ENCODE peak calls at places on chromosomes 6 and 20, in nine cellular contexts. N is CD8-positive, alpha-beta T cell; L is glutamatergic neuron; W is colonic mucosa; F is coronary artery; P is AG04450; B is nephron progenitor cell; Y is pancreas; J is tibial nerve. V is an unnamed sample.
A peak's percentile ranks its signal among the peaks of the same experiment; 100 is the strongest.

GRCh38 chr6:132072271-132072670 is 121.1 kb upstream of the CCN2 start:
- DNase-seq in L (no peak), F (no peak), N (no peak), B (no peak), P (no peak), J (no peak), W (no peak), Y (no peak), V (no peak)

GRCh38 chr6:15989397-15989796 is 139.5 kb upstream of the MYLIP start:
- DNase-seq in N (no peak), Y (no peak), B (no peak), J (no peak), W (no peak), L (no peak), P (no peak), F (no peak), V (peak; percentile 50)

GRCh38 chr20:49028684-49029083 is 17.4 kb upstream of the CSE1L start:
- DNase-seq in N (no peak), W (no peak), P (no peak), J (no peak), B (no peak), L (no peak), F (no peak), Y (no peak), V (no peak)

GRCh38 chr20:32468860-32469259 is 110.7 kb downstream of the ASXL1 start:
- DNase-seq in N (no peak), J (no peak), P (no peak), B (no peak), W (no peak), L (no peak), F (no peak), Y (no peak), V (no peak)

GRCh38 chr6:163850874-163851273 is 436.4 kb downstream of the QKI start:
- DNase-seq in W (no peak), J (no peak), B (no peak), N (no peak), F (no peak), Y (no peak), L (no peak), P (no peak), V (no peak)

GRCh38 chr6:25441658-25442276 is 162.6 kb downstream of the CARMIL1 start:
- DNase-seq in W (no peak), F (no peak), L (no peak), Y (no peak), J (no peak), B (no peak), N (no peak), P (no peak), V (no peak)

GRCh38 chr6:34460796-34461507 is 4.9 kb upstream of the PACSIN1 start:
- DNase-seq in W (no peak), N (no peak), J (no peak), L (no peak), Y (no peak), P (no peak), F (no peak), B (no peak), V (no peak)

GRCh38 chr6:106710580-106710979 is 81.2 kb downstream of the QRSL1 start:
- DNase-seq in W (no peak), F (no peak), L (no peak), N (no peak), P (no peak), J (no peak), B (no peak), Y (no peak), V (no peak)

GRCh38 chr20:61620174-61620573 is 368.1 kb downstream of the CDH4 start:
- DNase-seq in J (no peak), L (no peak), Y (no peak), F (no peak), W (no peak), N (no peak), P (no peak), B (no peak), V (no peak)

GRCh38 chr20:37305839-37306238 is 16.4 kb downstream of the MANBAL start:
- DNase-seq in J (no peak), W (no peak), Y (no peak), F (no peak), L (no peak), N (no peak), B (no peak), P (no peak), V (no peak)

GRCh38 chr6:118724211-118724610 is 72.8 kb upstream of the CEP85L start:
- DNase-seq in W (no peak), L (no peak), J (no peak), N (no peak), B (no peak), P (no peak), F (no peak), Y (no peak), V (peak; percentile 42)

GRCh38 chr6:80454197-80454596 is 347.7 kb downstream of the BCKDHB start:
- DNase-seq in W (no peak), L (no peak), N (no peak), Y (no peak), P (no peak), B (no peak), F (no peak), J (no peak), V (peak; percentile 4)

GRCh38 chr6:32175711-32176475 is at the start of gene AGPAT1:
- DNase-seq in W (peak; percentile 99), J (peak; percentile 95), B (peak; percentile 99), Y (peak; percentile 96), L (peak; percentile 99), F (peak; percentile 96), P (peak; percentile 96), N (peak; percentile 98), V (peak; percentile 98)

GRCh38 chr6:170102582-170103481 is 188.0 kb downstream of the DLL1 start:
- DNase-seq in W (peak; percentile 12), P (no peak), Y (peak; percentile 4), J (no peak), L (no peak), B (no peak), N (peak; percentile 8), F (peak; percentile 57), V (no peak)

GRCh38 chr20:37406010-37406998 is 60.4 kb downstream of the SRC start:
- DNase-seq in B (peak; percentile 66), J (no peak), W (no peak), L (no peak), F (no peak), Y (peak; percentile 38), P (no peak), N (no peak), V (peak; percentile 87)

GRCh38 chr6:97394160-97394748 is 111.2 kb upstream of the MMS22L start:
- DNase-seq in P (peak; percentile 15), L (no peak), F (no peak), J (no peak), W (peak; percentile 65), B (peak; percentile 45), N (peak; percentile 37), Y (peak; percentile 44), V (peak; percentile 49)

GRCh38 chr6:168599769-168600330 is 158.9 kb downstream of the SMOC2 start:
- DNase-seq in Y (no peak), N (no peak), P (no peak), L (no peak), W (no peak), J (no peak), F (no peak), B (no peak), V (no peak)

GRCh38 chr20:44167736-44168135 is 19.3 kb downstream of the JPH2 start:
- DNase-seq in B (no peak), F (no peak), L (no peak), N (no peak), Y (no peak), P (no peak), W (no peak), J (no peak), V (no peak)

GRCh38 chr6:108781419-108782110 is 66.7 kb upstream of the ARMC2 start:
- DNase-seq in W (no peak), N (no peak), Y (no peak), P (no peak), L (no peak), F (no peak), B (peak; percentile 34), J (no peak), V (no peak)

DNA sequence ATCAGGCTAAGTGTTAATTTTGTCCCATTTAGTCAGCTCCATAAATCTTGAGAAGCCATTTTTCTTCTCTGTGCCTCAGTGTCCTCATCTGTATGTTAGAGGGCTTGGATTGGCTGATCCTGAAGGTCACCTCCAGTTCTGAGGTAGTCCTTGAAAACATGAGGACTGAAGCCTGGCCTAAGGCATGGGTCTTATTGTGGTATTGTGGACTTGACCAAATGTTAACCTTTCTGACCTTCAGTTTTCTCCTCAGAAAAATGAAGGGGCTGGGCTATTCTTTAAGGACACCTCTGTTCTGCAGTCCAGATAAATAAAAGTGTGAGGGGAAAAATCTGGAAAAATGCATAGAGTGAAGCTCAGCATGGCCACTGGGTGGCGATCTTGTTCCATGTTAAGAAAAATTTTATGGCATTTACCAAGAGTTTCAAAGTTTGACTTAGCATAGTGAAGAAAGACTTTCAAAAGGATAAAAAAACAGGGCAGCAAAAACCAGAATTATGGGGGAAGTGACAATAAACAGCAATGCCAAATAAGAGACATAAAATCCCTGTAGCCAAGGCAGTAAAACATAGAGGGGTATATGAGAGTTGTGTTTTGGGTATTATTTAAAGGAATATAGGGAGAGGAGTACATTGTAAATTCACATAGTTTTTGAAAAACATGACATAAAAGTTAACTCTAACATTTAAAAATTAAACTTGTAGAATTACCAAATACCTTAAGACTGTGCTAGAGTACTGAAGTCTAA is 13.2 kb upstream of the TFB1M start:
- DNase-seq in W (peak; percentile 63), P (peak; percentile 56), N (peak; percentile 61), J (no peak), F (no peak), L (peak; percentile 63), Y (peak; percentile 67), B (peak; percentile 71), V (peak; percentile 20)
- TF ChIP-seq CTCF in W (peak; percentile 64), P (peak; percentile 73), N (peak; percentile 89), J (peak; percentile 78), F (peak; percentile 80), L (peak; percentile 93), Y (peak; percentile 79), B (peak; percentile 77), V (peak; percentile 78)

GRCh38 chr6:159470400-159470799 is 222.6 kb downstream of the SOD2 start:
- DNase-seq in L (no peak), P (no peak), W (no peak), F (no peak), B (no peak), J (no peak), N (no peak), Y (no peak), V (no peak)
- TF ChIP-seq CTCF in L (no peak), P (no peak), W (no peak), F (no peak), B (no peak), J (no peak), N (no peak), Y (no peak), V (no peak)

DNA sequence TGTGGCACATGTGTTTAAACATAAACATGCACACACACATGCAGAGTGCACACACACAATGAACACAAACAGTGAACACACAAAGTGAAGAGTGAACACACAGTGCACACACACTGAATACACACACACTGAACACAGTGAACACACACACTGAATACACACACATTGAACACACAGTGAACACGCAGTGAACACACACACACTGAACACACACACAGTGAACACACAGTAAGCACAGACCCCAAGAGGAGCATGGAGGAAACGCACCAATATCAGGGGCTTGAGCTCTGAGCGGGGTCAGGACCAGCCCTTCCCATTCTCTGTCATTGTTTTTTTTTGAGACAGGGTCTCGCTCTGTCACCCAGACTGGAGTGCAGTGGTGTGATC is 17.1 kb upstream of the HELZ2 start:
- DNase-seq in Y (no peak), J (no peak), W (no peak), L (no peak), N (no peak), B (no peak), P (no peak), F (no peak), V (no peak)
- TF ChIP-seq CTCF in Y (no peak), J (no peak), W (no peak), L (no peak), N (no peak), B (no peak), P (no peak), F (no peak), V (no peak)

GRCh38 chr20:2780948-2781347 is 19.5 kb downstream of the CPXM1 start:
- DNase-seq in J (no peak), L (no peak), Y (no peak), B (no peak), W (no peak), N (no peak), P (no peak), F (no peak), V (no peak)
- TF ChIP-seq CTCF in J (no peak), L (no peak), Y (no peak), B (no peak), W (no peak), N (no peak), P (no peak), F (no peak), V (no peak)

V was measured in GM13977.